ENCODE peak calls at places on chromosomes 3 and 15, in six cellular contexts. One of them, this sample, is unnamed.

GRCh38 chr15:70504988-70505387 is 258.4 kb downstream of the UACA start:
- DNase-seq in sigmoid colon: no peak
- DNase-seq in HL-60: no peak
- DNase-seq in H1: no peak
- DNase-seq in Panc1: no peak
- DNase-seq in suprapubic skin: no peak
- DNase-seq in this sample: no peak

GRCh38 chr3:30496496-30496966 is 109.9 kb upstream of the TGFBR2 start:
- DNase-seq in Panc1: no peak
- DNase-seq in H1: no peak
- DNase-seq in suprapubic skin: no peak
- DNase-seq in HL-60: no peak
- DNase-seq in sigmoid colon: peak
- DNase-seq in this sample: no peak

GRCh38 chr3:56878046-56878445 is 76.3 kb upstream of the ARHGEF3 start:
- DNase-seq in suprapubic skin: no peak
- DNase-seq in HL-60: no peak
- DNase-seq in H1: no peak
- DNase-seq in sigmoid colon: no peak
- DNase-seq in Panc1: no peak
- DNase-seq in this sample: no peak

GRCh38 chr3:152236741-152237140 is 32.0 kb upstream of the MBNL1 start:
- DNase-seq in Panc1: no peak
- DNase-seq in H1: no peak
- DNase-seq in sigmoid colon: no peak
- DNase-seq in HL-60: no peak
- DNase-seq in suprapubic skin: no peak
- DNase-seq in this sample: no peak

GRCh38 chr15:55587321-55588069 is 650 bp downstream of the PYGO1 start:
- DNase-seq in Panc1: no peak
- DNase-seq in suprapubic skin: no peak
- DNase-seq in sigmoid colon: peak
- DNase-seq in H1: peak
- DNase-seq in HL-60: no peak
- DNase-seq in this sample: no peak

GRCh38 chr15:63291507-63291906 is 14.1 kb downstream of the APH1B start:
- DNase-seq in Panc1: no peak
- DNase-seq in sigmoid colon: no peak
- DNase-seq in HL-60: no peak
- DNase-seq in H1: no peak
- DNase-seq in suprapubic skin: no peak
- DNase-seq in this sample: no peak

GRCh38 chr3:126284258-126284904 is 72.8 kb downstream of the KLF15 start:
- DNase-seq in Panc1: peak
- DNase-seq in sigmoid colon: no peak
- DNase-seq in HL-60: no peak
- DNase-seq in H1: no peak
- DNase-seq in suprapubic skin: no peak
- DNase-seq in this sample: no peak

GRCh38 chr3:134804508-134805480 is 9.7 kb downstream of the EPHB1 start:
- DNase-seq in suprapubic skin: no peak
- DNase-seq in sigmoid colon: no peak
- DNase-seq in H1: peak
- DNase-seq in Panc1: no peak
- DNase-seq in HL-60: no peak
- DNase-seq in this sample: no peak

GRCh38 chr3:15647629-15648167 is 46.2 kb downstream of the BTD start:
- DNase-seq in sigmoid colon: no peak
- DNase-seq in Panc1: no peak
- DNase-seq in H1: no peak
- DNase-seq in HL-60: no peak
- DNase-seq in suprapubic skin: no peak
- DNase-seq in this sample: no peak

GRCh38 chr3:139225551-139225950 is 118.3 kb upstream of the MRPS22 start:
- DNase-seq in HL-60: no peak
- DNase-seq in H1: no peak
- DNase-seq in sigmoid colon: no peak
- DNase-seq in suprapubic skin: no peak
- DNase-seq in Panc1: no peak
- DNase-seq in this sample: no peak

GRCh38 chr3:111246967-111247760 is 175.5 kb downstream of the NECTIN3 start:
- DNase-seq in sigmoid colon: no peak
- DNase-seq in HL-60: no peak
- DNase-seq in Panc1: no peak
- DNase-seq in suprapubic skin: no peak
- DNase-seq in H1: no peak
- DNase-seq in this sample: no peak

DNA sequence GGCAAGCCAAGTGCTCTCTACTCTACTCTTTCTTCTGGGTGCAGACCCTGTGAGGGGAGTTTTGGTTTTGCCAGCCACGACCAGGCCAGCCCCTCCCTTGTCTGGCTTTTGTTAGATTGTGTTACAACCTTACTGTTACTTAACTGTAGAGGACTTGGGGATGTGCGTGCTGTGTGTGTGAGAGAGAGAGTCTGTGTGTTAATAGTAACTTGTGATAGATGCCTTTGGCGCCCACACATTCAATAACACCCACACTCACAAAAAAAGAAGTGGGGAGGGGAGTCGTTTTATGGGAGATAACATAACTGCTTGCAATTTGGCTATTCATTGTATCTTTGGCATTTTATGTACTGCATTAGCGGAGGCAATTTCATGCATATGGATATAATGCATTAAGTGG is 158.7 kb upstream of the SMAD3 start:
- DNase-seq in suprapubic skin: peak
- DNase-seq in HL-60: no peak
- DNase-seq in sigmoid colon: no peak
- DNase-seq in H1: no peak
- DNase-seq in Panc1: no peak
- DNase-seq in this sample: no peak
- TF ChIP-seq POLR2AphosphoS5 in suprapubic skin: no peak
- TF ChIP-seq POLR2AphosphoS5 in HL-60: no peak
- TF ChIP-seq POLR2AphosphoS5 in sigmoid colon: no peak
- TF ChIP-seq POLR2AphosphoS5 in H1: no peak
- TF ChIP-seq POLR2AphosphoS5 in Panc1: no peak
- TF ChIP-seq POLR2AphosphoS5 in this sample: no peak

GRCh38 chr15:72229076-72229946 is 1.7 kb downstream of the PKM start:
- DNase-seq in H1: no peak
- DNase-seq in suprapubic skin: no peak
- DNase-seq in Panc1: no peak
- DNase-seq in HL-60: peak
- DNase-seq in sigmoid colon: peak
- DNase-seq in this sample: no peak
- TF ChIP-seq POLR2AphosphoS5 in H1: no peak
- TF ChIP-seq POLR2AphosphoS5 in suprapubic skin: no peak
- TF ChIP-seq POLR2AphosphoS5 in Panc1: no peak
- TF ChIP-seq POLR2AphosphoS5 in HL-60: no peak
- TF ChIP-seq POLR2AphosphoS5 in sigmoid colon: no peak
- TF ChIP-seq POLR2AphosphoS5 in this sample: no peak

DNA sequence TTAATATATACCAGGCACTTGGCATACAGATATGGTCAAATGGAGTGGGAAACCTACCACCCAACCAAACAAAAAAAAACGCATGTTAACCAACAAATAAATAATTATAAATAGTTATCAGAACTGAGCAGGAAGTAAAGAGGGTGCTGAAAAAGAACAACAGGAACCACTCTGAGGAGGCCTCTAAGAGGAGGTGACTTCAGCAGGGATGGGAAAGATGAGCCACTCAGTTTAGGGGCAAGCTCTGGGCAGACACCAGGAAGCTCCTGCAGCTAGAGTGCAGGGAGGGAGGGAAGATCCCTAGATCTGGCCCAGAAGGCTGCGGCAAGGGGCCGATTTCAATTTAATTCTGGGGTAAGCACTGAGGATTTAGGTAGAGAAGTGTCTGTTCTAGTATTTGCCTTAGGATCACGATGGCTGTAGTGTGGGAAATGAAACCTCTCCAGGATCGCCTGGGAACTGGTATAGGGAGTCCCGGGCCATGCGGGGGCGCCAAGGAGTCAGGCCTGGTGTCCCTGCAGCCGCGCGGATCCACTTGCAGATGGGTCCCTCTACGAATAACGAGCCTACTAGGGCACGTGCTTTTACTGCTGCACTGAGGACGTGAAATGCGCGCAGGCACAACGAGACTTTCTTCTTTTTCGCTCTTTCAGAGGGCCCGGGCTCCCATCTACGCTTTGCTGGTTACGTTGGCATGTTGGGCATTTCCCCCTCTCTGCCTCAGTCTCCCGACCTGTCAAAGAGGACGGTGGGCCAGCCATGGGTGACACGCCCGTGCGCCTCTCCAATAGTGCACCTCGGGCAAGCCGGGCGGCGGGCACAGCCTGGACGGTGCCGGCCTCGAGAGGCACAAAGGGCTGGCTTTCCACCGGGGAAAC is 1.5 kb upstream of the LIMD1 start:
- DNase-seq in suprapubic skin: peak
- DNase-seq in sigmoid colon: peak
- DNase-seq in Panc1: peak
- DNase-seq in H1: peak
- DNase-seq in HL-60: peak
- DNase-seq in this sample: peak
- TF ChIP-seq POLR2AphosphoS5 in suprapubic skin: peak
- TF ChIP-seq POLR2AphosphoS5 in sigmoid colon: peak
- TF ChIP-seq POLR2AphosphoS5 in Panc1: no peak
- TF ChIP-seq POLR2AphosphoS5 in H1: no peak
- TF ChIP-seq POLR2AphosphoS5 in HL-60: peak
- TF ChIP-seq POLR2AphosphoS5 in this sample: peak

GRCh38 chr3:39426321-39426720 is 19.8 kb downstream of the RPSA start:
- DNase-seq in suprapubic skin: no peak
- DNase-seq in sigmoid colon: no peak
- DNase-seq in H1: no peak
- DNase-seq in HL-60: no peak
- DNase-seq in Panc1: no peak
- DNase-seq in this sample: no peak
- TF ChIP-seq POLR2AphosphoS5 in suprapubic skin: no peak
- TF ChIP-seq POLR2AphosphoS5 in sigmoid colon: no peak
- TF ChIP-seq POLR2AphosphoS5 in H1: no peak
- TF ChIP-seq POLR2AphosphoS5 in HL-60: no peak
- TF ChIP-seq POLR2AphosphoS5 in Panc1: no peak
- TF ChIP-seq POLR2AphosphoS5 in this sample: no peak

GRCh38 chr3:182601597-182601996 is 191.7 kb upstream of the ATP11B start:
- DNase-seq in Panc1: no peak
- DNase-seq in sigmoid colon: no peak
- DNase-seq in H1: no peak
- DNase-seq in HL-60: no peak
- DNase-seq in suprapubic skin: no peak
- DNase-seq in this sample: no peak

GRCh38 chr3:182592747-182593146 is 200.6 kb upstream of the ATP11B start:
- DNase-seq in H1: no peak
- DNase-seq in HL-60: no peak
- DNase-seq in suprapubic skin: no peak
- DNase-seq in Panc1: no peak
- DNase-seq in sigmoid colon: no peak
- DNase-seq in this sample: no peak

GRCh38 chr3:182603501-182603900 is 189.8 kb upstream of the ATP11B start:
- DNase-seq in suprapubic skin: no peak
- DNase-seq in H1: no peak
- DNase-seq in Panc1: no peak
- DNase-seq in HL-60: no peak
- DNase-seq in sigmoid colon: no peak
- DNase-seq in this sample: no peak

GRCh38 chr3:182596673-182597410 is 196.5 kb upstream of the ATP11B start:
- DNase-seq in HL-60: no peak
- DNase-seq in Panc1: no peak
- DNase-seq in H1: no peak
- DNase-seq in suprapubic skin: no peak
- DNase-seq in sigmoid colon: no peak
- DNase-seq in this sample: no peak

GRCh38 chr3:182597621-182598041 is 195.7 kb upstream of the ATP11B start:
- DNase-seq in HL-60: no peak
- DNase-seq in suprapubic skin: no peak
- DNase-seq in sigmoid colon: no peak
- DNase-seq in Panc1: no peak
- DNase-seq in H1: no peak
- DNase-seq in this sample: no peak
- TF ChIP-seq POLR2AphosphoS5 in HL-60: no peak
- TF ChIP-seq POLR2AphosphoS5 in suprapubic skin: no peak
- TF ChIP-seq POLR2AphosphoS5 in sigmoid colon: no peak
- TF ChIP-seq POLR2AphosphoS5 in Panc1: no peak
- TF ChIP-seq POLR2AphosphoS5 in H1: no peak
- TF ChIP-seq POLR2AphosphoS5 in this sample: no peak

DNA sequence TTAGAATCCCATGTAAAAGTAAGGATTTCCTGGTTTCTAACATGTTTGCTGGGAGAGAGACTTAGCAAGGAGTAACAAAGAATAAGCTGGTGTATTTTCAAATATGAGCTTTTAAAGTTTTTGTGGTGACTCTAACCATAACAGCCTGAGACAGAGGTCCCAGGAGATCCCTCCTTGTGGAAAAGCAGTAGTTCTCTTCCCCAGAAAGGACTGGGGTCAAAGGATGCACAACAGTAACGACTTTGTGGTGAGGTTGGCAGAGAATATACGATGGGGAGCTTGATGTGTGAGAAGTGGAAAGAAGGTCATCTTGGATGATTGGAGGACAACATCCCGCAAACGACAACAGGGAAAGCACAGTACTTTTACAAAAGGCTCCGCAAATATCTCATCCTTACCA is 38.2 kb downstream of the ABHD5 start:
- DNase-seq in H1: no peak
- DNase-seq in suprapubic skin: no peak
- DNase-seq in HL-60: no peak
- DNase-seq in sigmoid colon: no peak
- DNase-seq in Panc1: no peak
- DNase-seq in this sample: no peak
- TF ChIP-seq POLR2AphosphoS5 in H1: no peak
- TF ChIP-seq POLR2AphosphoS5 in suprapubic skin: no peak
- TF ChIP-seq POLR2AphosphoS5 in HL-60: no peak
- TF ChIP-seq POLR2AphosphoS5 in sigmoid colon: no peak
- TF ChIP-seq POLR2AphosphoS5 in Panc1: no peak
- TF ChIP-seq POLR2AphosphoS5 in this sample: no peak

DNA sequence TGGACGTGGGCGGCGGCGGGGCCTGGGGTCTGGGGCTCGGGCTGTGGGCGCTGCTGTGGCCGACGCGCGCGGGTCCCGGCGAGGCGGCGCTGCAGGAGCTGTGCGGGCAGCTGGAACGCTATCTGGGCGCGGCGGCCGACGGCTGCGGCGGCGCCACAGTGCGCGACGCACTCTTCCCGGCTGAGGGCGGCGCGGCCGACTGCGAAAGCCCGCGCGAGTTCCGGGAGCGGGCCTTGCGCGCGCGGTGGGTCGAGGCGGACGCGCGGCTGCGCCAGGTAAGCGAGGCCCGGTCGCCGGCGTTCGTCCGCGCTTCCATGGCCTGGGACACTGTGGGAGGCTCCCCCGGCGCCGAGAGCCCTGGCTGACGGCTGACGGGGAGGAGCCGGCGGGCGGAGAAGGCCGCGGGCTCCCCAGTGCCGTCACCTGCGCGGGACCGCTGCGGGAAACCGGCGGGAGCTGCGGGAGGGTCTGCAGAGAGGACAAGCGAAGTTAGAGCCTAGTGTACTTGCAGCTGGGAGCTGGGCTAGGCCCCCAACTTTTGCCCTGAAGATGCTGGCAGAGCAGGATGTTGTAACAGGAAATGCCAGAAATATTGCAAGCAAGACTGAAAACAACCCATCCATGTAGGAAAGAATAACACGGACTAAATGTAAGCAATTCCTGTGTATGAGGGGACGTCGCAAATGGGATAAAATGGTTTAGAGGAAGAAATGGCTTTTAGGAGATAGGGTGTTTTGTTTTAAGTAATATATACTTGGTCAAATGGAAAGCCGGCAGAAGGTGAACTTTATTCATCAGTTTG is 834 bp downstream of the WHAMM start:
- DNase-seq in suprapubic skin: no peak
- DNase-seq in HL-60: no peak
- DNase-seq in Panc1: no peak
- DNase-seq in H1: peak
- DNase-seq in sigmoid colon: peak
- DNase-seq in this sample: peak
- TF ChIP-seq POLR2AphosphoS5 in suprapubic skin: no peak
- TF ChIP-seq POLR2AphosphoS5 in HL-60: no peak
- TF ChIP-seq POLR2AphosphoS5 in Panc1: no peak
- TF ChIP-seq POLR2AphosphoS5 in H1: no peak
- TF ChIP-seq POLR2AphosphoS5 in sigmoid colon: peak
- TF ChIP-seq POLR2AphosphoS5 in this sample: no peak

This sample was measured in breast epithelium.